ENCODE peak calls at places on chromosomes 12 and 14, in four cellular contexts. P, I, D and V are unnamed samples. For H3K4me1, the result is how much of the 10 kb centered on the place peaks cover.

GRCh38 chr14:68462683-68463082 is 330.2 kb downstream of the ZFP36L1 start:
- DNase-seq in P (no peak), I (peak), D (no peak), V (no peak)

GRCh38 chr12:88428350-88428749 is 151.9 kb downstream of the KITLG start:
- DNase-seq in P (no peak), I (no peak), D (no peak), V (no peak)

GRCh38 chr12:74586251-74586650 is 48.6 kb downstream of the ATXN7L3B start:
- DNase-seq in P (no peak), I (no peak), D (peak), V (peak)

GRCh38 chr14:105492051-105492965 is 1.3 kb downstream of the TEDC1 start:
- DNase-seq in P (peak), I (peak), D (no peak), V (peak)

GRCh38 chr12:56719056-56719455 is 6.0 kb downstream of the NACA start:
- DNase-seq in P (no peak), I (no peak), D (no peak), V (no peak)

GRCh38 chr12:34395056-34396005 is 373.0 kb downstream of the ALG10 start:
- DNase-seq in P (peak), I (no peak), D (no peak), V (peak)

GRCh38 chr14:67541448-67542387 is 8.6 kb downstream of the PLEKHH1 start:
- DNase-seq in P (no peak), I (no peak), D (no peak), V (no peak)

GRCh38 chr12:2461046-2461445 is 333.7 kb upstream of the FKBP4 start:
- DNase-seq in P (no peak), I (no peak), D (no peak), V (no peak)

GRCh38 chr12:116068371-116068770 is 209.1 kb downstream of the MED13L start:
- DNase-seq in P (no peak), I (no peak), D (no peak), V (no peak)

GRCh38 chr12:57553343-57554202 is 3.7 kb downstream of the KIF5A start:
- DNase-seq in P (no peak), I (no peak), D (no peak), V (peak)

GRCh38 chr12:15322164-15323054 is at the start of gene PTPRO:
- DNase-seq in P (no peak), I (peak), D (no peak), V (peak)

GRCh38 chr14:61653507-61653906 is 41.8 kb upstream of the HIF1A start:
- DNase-seq in P (peak), I (peak), D (no peak), V (peak)

GRCh38 chr12:63802012-63802608 is 22.4 kb downstream of the RXYLT1 start:
- DNase-seq in P (no peak), I (peak), D (peak), V (no peak)

GRCh38 chr12:31482816-31483215 is 108.1 kb downstream of the DENND5B start:
- DNase-seq in P (no peak), I (no peak), D (no peak), V (no peak)

GRCh38 chr14:88613552-88614010 is 50.7 kb downstream of the ZC3H14 start:
- DNase-seq in P (no peak), I (no peak), D (no peak), V (no peak)

GRCh38 chr12:3987571-3987970 is 114.4 kb upstream of the PARP11 start:
- DNase-seq in P (no peak), I (no peak), D (no peak), V (no peak)

GRCh38 chr14:30564868-30565248 is 5.9 kb downstream of the G2E3 start:
- DNase-seq in P (no peak), I (no peak), D (no peak), V (no peak)

GRCh38 chr14:64885555-64885954 is 5.8 kb upstream of the SPTB start:
- DNase-seq in P (no peak), I (no peak), D (no peak), V (no peak)

GRCh38 chr14:64878775-64879634 is 702 bp downstream of the SPTB start:
- DNase-seq in P (peak), I (peak), D (peak), V (no peak)

GRCh38 chr14:64880382-64881121 is 845 bp upstream of the SPTB start:
- DNase-seq in P (peak), I (peak), D (peak), V (peak)

GRCh38 chr14:64875350-64875749 is 4.4 kb downstream of the SPTB start:
- DNase-seq in P (no peak), I (no peak), D (no peak), V (no peak)

DNA sequence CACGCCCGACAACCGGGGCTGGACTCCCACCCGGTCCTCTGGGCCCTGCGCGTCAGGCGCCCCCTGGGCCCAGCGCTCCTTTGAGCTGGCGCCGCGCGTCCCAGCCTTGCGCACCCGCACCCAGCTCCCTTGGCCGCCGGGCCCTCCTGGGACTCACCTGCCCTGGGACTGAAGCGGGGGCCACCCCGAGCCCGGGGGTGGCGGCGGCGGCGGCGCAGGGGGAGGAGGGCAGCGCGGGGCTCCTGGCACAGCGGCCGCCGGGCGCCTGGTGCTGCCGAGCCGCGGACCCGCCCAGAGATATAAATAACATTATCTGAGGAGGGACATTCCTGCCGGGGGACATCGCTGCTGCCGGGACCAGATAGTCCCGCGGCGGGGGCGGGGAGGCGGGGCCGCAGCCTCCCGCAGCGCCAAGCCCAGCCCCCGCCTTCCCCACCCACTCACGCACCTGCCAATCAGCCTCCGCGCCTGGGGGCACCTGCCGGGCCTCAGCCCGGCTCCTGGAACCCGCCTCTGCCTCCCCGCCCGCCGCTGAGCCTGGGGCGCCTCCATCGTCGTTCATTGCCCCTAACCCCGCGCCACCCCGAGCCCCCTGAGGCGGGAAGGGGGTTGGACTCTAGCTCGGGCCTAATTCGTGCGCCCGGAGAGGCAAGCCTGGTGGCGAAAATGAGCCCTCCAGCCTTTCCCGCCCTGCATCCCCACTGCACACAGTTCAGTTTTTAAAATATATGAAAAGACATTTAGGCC is at the start of gene SPTB:
- DNase-seq in P (peak), I (no peak), D (peak), V (peak)
- TF ChIP-seq CTCF in P (no peak), I (peak), D (no peak), V (no peak)

GRCh38 chr12:108307006-108307405 is 32.1 kb downstream of the CMKLR1 start:
- DNase-seq in P (no peak), I (no peak), D (no peak), V (no peak)

GRCh38 chr12:108304633-108305032 is 34.5 kb downstream of the CMKLR1 start:
- DNase-seq in P (peak), I (no peak), D (no peak), V (peak)

GRCh38 chr12:108306014-108306501 is 33.1 kb downstream of the CMKLR1 start:
- DNase-seq in P (no peak), I (no peak), D (no peak), V (no peak)

GRCh38 chr12:108305520-108305919 is 33.6 kb downstream of the CMKLR1 start:
- DNase-seq in P (peak), I (no peak), D (no peak), V (peak)

DNA sequence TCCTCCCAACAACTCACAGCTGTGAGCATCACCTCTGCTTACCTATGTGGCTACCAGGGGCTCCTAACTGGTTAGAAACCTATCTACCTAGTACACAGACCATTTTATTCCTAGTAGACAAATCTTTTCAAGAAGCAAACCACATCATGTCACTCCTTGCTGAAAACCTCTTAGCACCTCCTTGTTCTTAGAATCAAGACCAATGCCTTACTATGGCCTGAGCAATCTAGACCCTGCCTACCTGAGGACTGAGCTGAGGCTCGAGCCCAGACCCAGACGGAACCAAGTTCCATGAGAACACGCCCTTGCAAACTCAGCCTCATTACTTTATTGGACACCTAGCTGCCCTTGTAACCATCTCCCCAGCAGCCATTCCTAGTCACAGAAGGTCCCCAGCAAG is 32.6 kb downstream of the CMKLR1 start:
- DNase-seq in P (no peak), I (no peak), D (no peak), V (no peak)
- H3K4me1 ChIP-seq in P (under half), I (under half), D (under half), V (under half)

GRCh38 chr12:85603556-85603955 is 232.7 kb downstream of the RASSF9 start:
- DNase-seq in P (no peak), I (no peak), D (no peak), V (no peak)
- H3K4me3 ChIP-seq in P (no peak), I (no peak), D (no peak), V (no peak)

GRCh38 chr12:21675641-21676040 is 18.0 kb upstream of the LDHB start:
- DNase-seq in P (no peak), I (no peak), D (no peak), V (no peak)
- TF ChIP-seq CTCF in P (no peak), I (no peak), D (no peak), V (no peak)

DNA sequence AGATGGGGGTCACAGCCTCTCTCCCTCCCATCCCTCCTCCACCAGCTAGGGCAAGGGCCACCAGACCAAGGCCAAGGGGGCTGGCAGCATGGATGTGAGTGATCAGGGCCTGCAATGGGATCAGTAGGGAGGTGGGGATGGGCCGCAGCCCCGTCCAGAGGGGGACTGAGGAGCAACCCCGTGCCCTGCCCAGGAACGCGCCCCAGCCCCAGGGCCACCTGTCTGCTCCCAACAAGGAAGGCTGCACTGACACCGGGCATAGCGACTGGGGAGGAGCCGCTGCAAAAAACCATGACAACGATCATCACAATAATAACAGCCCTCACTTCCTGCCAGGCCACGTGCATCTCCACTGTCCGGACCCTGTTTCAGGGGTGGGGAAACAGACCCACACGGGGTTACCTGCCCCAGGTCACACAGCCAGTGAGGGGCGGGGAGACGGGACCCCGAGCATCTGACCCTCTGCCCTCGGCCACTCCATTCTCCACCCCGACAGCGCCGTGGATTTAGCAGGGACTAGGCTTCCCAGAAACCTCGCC is 24.3 kb downstream of the NCOR2 start:
- DNase-seq in P (no peak), I (peak), D (no peak), V (peak)
- H3K4me1 ChIP-seq in P (under half), I (half or more), D (under half), V (half or more)

GRCh38 chr14:22852940-22853767 is 16.8 kb downstream of the MMP14 start:
- DNase-seq in P (peak), I (peak), D (peak), V (peak)
- H3K4me3 ChIP-seq in P (peak), I (peak), D (peak), V (peak)

DNA sequence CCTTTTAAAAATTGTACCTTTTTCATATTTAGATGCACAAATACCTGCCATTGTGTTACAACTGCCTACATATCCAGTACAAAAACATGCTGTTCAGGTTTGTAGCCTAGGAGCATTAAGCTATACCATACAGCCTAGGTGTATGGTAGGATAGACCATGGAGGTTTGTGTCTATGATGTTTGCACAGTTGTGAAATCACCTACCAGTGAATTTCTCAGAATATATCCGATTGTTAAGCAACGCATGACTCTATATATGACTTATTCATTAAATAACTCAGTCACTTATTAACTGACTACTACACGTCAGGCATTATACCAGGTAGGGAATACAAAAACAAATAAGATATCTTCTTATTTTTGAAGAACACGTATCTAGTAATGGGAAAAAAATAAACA is 26.2 kb upstream of the ETNK1 start:
- DNase-seq in P (no peak), I (peak), D (no peak), V (no peak)
- TF ChIP-seq CTCF in P (no peak), I (no peak), D (no peak), V (no peak)